ENCODE peak calls at places on chromosomes 2 and 18, in eight cellular contexts. B is HCT116, D is GM12878, T is K562, V is H1, R is spleen, W is transverse colon, N is uterus. A is an unnamed sample.

GRCh38 chr2:98769784-98770183 is 38.9 kb upstream of the MGAT4A start:
- DNase-seq in B (no peak), D (no peak), T (no peak), V (no peak), R (peak; percentile 72), W (no peak), N (no peak), A (no peak)

GRCh38 chr2:64604929-64605550 is 48.7 kb downstream of the SERTAD2 start:
- DNase-seq in B (no peak), D (no peak), T (no peak), V (no peak), R (no peak), W (no peak), N (peak; percentile 64), A (no peak)

GRCh38 chr18:25621144-25621543 is 269.2 kb upstream of the ZNF521 start:
- DNase-seq in B (no peak), D (no peak), T (no peak), V (no peak), R (no peak), W (no peak), N (no peak), A (no peak)

GRCh38 chr2:10057231-10058107 is 14.1 kb downstream of the KLF11 start:
- DNase-seq in B (no peak), D (no peak), T (peak; percentile 91), V (peak; percentile 80), R (peak; percentile 79), W (peak; percentile 58), N (peak; percentile 70), A (no peak)

GRCh38 chr2:144830543-144830942 is 310.6 kb upstream of the ZEB2 start:
- DNase-seq in B (no peak), D (no peak), T (no peak), V (no peak), R (no peak), W (no peak), N (no peak), A (no peak)

GRCh38 chr2:210541280-210541902 is 15.0 kb upstream of the CPS1 start:
- DNase-seq in B (no peak), D (no peak), T (no peak), V (no peak), R (no peak), W (no peak), N (no peak), A (no peak)

GRCh38 chr18:39675916-39676315 is 2110.3 kb upstream of the CELF4 start:
- DNase-seq in B (no peak), D (no peak), T (no peak), V (no peak), R (no peak), W (no peak), N (no peak), A (no peak)

GRCh38 chr2:8548065-8548870 is 133.6 kb upstream of the ID2 start:
- DNase-seq in B (no peak), D (no peak), T (no peak), V (no peak), R (peak; percentile 62), W (peak; percentile 3), N (no peak), A (no peak)

GRCh38 chr18:71322201-71322600 is 1033.4 kb downstream of the SOCS6 start:
- DNase-seq in B (no peak), D (no peak), T (no peak), V (no peak), R (no peak), W (no peak), N (no peak), A (no peak)

GRCh38 chr18:77271720-77272481 is 22.3 kb downstream of the GALR1 start:
- DNase-seq in B (no peak), D (no peak), T (no peak), V (no peak), R (no peak), W (no peak), N (no peak), A (no peak)

GRCh38 chr2:85503611-85504433 is 35.1 kb upstream of the MAT2A start:
- DNase-seq in B (no peak), D (no peak), T (no peak), V (no peak), R (no peak), W (no peak), N (no peak), A (no peak)

GRCh38 chr18:51278045-51278649 is 80.7 kb upstream of the MEX3C start:
- DNase-seq in B (peak; percentile 57), D (no peak), T (peak; percentile 40), V (peak; percentile 27), R (no peak), W (peak; percentile 21), N (no peak), A (no peak)

GRCh38 chr2:216683846-216684245 is 11.5 kb downstream of the IGFBP5 start:
- DNase-seq in B (no peak), D (no peak), T (no peak), V (no peak), R (no peak), W (peak; percentile 54), N (peak; percentile 80), A (no peak)

GRCh38 chr18:32019251-32019943 is 772 bp downstream of the RNF125 start:
- DNase-seq in B (peak; percentile 26), D (no peak), T (no peak), V (peak; percentile 9), R (peak; percentile 90), W (peak; percentile 67), N (peak; percentile 27), A (peak; percentile 32)

GRCh38 chr2:120862254-120863172 is 126.8 kb downstream of the GLI2 start:
- DNase-seq in B (no peak), D (no peak), T (no peak), V (no peak), R (peak; percentile 67), W (no peak), N (no peak), A (no peak)

GRCh38 chr18:9184998-9185613 is 48.5 kb downstream of the ANKRD12 start:
- DNase-seq in B (no peak), D (no peak), T (no peak), V (no peak), R (no peak), W (no peak), N (no peak), A (no peak)

GRCh38 chr2:119718391-119719260 is 39.6 kb downstream of the TMEM177 start:
- DNase-seq in B (no peak), D (no peak), T (no peak), V (no peak), R (peak; percentile 23), W (no peak), N (no peak), A (no peak)

GRCh38 chr2:168894720-168895119 is 4.5 kb upstream of the SPC25 start:
- DNase-seq in B (no peak), D (no peak), T (no peak), V (no peak), R (no peak), W (no peak), N (no peak), A (no peak)

GRCh38 chr2:168894101-168894500 is 3.9 kb upstream of the SPC25 start:
- DNase-seq in B (no peak), D (no peak), T (no peak), V (no peak), R (no peak), W (no peak), N (no peak), A (no peak)

GRCh38 chr2:168892327-168892726 is 2.1 kb upstream of the SPC25 start:
- DNase-seq in B (no peak), D (no peak), T (no peak), V (no peak), R (no peak), W (no peak), N (no peak), A (no peak)

GRCh38 chr2:168889635-168890005 is 610 bp downstream of the SPC25 start:
- DNase-seq in B (no peak), D (no peak), T (no peak), V (no peak), R (no peak), W (no peak), N (no peak), A (no peak)

GRCh38 chr2:168890006-168890782 is at the start of gene SPC25:
- DNase-seq in B (peak; percentile 84), D (peak; percentile 82), T (peak; percentile 99), V (peak; percentile 83), R (peak; percentile 91), W (peak; percentile 88), N (peak; percentile 84), A (peak; percentile 86)
- TF ChIP-seq POLR2A in B (peak; percentile 64), D (peak; percentile 82), T (peak; percentile 92), V (no peak), R (no peak), W (no peak), N (no peak), A (no peak)

DNA sequence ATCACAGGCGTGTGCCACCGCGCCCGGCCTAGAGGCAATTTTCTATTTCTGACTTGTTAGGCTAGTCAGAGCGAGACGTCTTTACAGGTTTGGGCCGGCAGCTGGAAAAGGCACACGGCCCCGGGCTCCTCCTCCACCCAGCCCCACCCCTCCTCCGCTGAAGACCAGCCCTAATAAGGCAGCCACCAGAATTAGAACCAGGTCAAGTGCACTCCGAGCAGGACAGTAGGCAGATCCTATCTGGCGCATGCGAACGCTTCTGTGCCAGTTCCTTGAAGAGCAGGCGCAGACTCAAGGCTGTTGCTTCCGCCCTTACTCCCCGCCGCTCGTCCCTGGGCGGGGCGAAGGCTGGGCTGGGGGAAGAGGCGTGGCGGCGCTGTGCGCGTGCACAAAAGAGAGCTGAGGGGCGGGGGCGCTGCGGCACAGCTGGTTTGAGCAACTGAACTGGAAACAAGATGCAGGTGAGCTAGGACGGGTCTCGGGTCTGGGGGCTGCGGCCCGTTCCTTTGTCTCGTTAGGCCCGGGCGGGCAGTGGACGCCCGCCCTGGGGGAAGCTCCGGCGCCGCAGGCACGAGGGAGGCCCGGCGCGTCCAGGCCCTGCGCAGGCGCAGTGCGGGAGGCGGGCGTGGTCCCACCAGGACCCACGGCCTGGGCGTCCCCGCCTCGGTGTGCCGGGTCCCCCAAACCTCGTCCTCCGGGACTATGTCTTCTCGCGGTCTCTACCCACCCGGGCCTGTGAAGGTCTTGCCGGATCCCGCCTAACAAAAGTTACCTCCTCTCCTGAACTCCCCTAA is at the start of gene PDCL3:
- DNase-seq in B (peak; percentile 97), D (peak; percentile 98), T (peak; percentile 98), V (peak; percentile 93), R (peak; percentile 99), W (peak; percentile 96), N (peak; percentile 95), A (peak; percentile 94)
- TF ChIP-seq POLR2A in B (no peak), D (peak; percentile 81), T (peak; percentile 90), V (peak; percentile 66), R (peak; percentile 73), W (peak; percentile 70), N (peak; percentile 81), A (peak; percentile 72)

DNA sequence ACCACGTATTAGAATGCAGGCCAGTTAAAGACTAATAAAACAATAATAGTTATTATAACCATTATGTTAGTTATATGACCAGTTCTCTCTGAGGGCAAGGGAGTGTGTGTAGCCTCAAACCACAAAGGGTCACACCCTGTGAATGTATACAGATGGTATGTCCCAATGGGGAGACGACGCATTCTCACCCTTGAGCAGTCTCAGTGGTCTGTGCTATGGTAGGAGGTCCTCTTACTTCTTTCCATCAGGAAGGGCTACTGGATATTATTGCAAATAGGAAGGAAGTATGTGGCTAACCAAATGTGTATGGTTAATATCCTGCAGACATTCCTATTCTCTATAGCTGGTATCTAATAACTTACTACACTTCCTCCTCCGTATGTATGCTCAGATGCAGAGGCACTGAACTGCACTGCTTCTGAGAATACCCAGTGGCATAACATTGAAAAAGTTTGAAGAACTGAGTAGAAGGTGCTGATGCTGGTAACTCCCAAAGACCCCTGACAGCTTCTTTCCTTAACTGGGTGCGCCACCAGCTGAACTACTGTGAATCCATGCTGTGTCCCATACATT is 306.7 kb upstream of the CCDC68 start:
- DNase-seq in B (no peak), D (peak; percentile 59), T (no peak), V (no peak), R (no peak), W (no peak), N (no peak), A (no peak)
- TF ChIP-seq POLR2A in B (no peak), D (no peak), T (no peak), V (no peak), R (no peak), W (no peak), N (no peak), A (no peak)

GRCh38 chr2:47868611-47869352 is 37.5 kb downstream of the FBXO11 start:
- DNase-seq in B (no peak), D (no peak), T (no peak), V (no peak), R (no peak), W (no peak), N (no peak), A (no peak)
- TF ChIP-seq POLR2A in B (no peak), D (no peak), T (no peak), V (no peak), R (no peak), W (no peak), N (no peak), A (no peak)

A was measured in GM12891.